ENCODE peak calls at places on chromosomes 1 and 21, in five cellular contexts. One of them, this sample, is unnamed. For H3K27me3, the result is how much of the 10 kb centered on the place peaks cover.

GRCh38 chr1:84996846-84997666 is at the start of gene MCOLN2:
- DNase-seq in heart left ventricle: peak
- DNase-seq in esophagus squamous epithelium: no peak
- DNase-seq in heart right ventricle: peak
- DNase-seq in left ventricle myocardium inferior: peak
- DNase-seq in this sample: peak

GRCh38 chr1:29782846-29783500 is 546.7 kb downstream of the PTPRU start:
- DNase-seq in heart left ventricle: no peak
- DNase-seq in esophagus squamous epithelium: no peak
- DNase-seq in heart right ventricle: no peak
- DNase-seq in left ventricle myocardium inferior: no peak
- DNase-seq in this sample: no peak

GRCh38 chr1:198291036-198291435 is 134.2 kb downstream of the NEK7 start:
- DNase-seq in heart left ventricle: no peak
- DNase-seq in esophagus squamous epithelium: no peak
- DNase-seq in heart right ventricle: no peak
- DNase-seq in left ventricle myocardium inferior: no peak
- DNase-seq in this sample: no peak

GRCh38 chr1:217090073-217090911 is 367.1 kb upstream of the ESRRG start:
- DNase-seq in heart left ventricle: peak
- DNase-seq in esophagus squamous epithelium: no peak
- DNase-seq in heart right ventricle: no peak
- DNase-seq in left ventricle myocardium inferior: peak
- DNase-seq in this sample: peak

GRCh38 chr1:105641407-105641806 is 1415.1 kb upstream of the PRMT6 start:
- DNase-seq in heart left ventricle: no peak
- DNase-seq in esophagus squamous epithelium: no peak
- DNase-seq in heart right ventricle: no peak
- DNase-seq in left ventricle myocardium inferior: no peak
- DNase-seq in this sample: no peak

GRCh38 chr1:21325231-21325718 is 35.0 kb upstream of the ECE1 start:
- DNase-seq in heart left ventricle: no peak
- DNase-seq in esophagus squamous epithelium: no peak
- DNase-seq in heart right ventricle: no peak
- DNase-seq in left ventricle myocardium inferior: no peak
- DNase-seq in this sample: no peak

GRCh38 chr1:231612393-231613089 is 14.0 kb upstream of the DISC1 start:
- DNase-seq in heart left ventricle: peak
- DNase-seq in esophagus squamous epithelium: no peak
- DNase-seq in heart right ventricle: no peak
- DNase-seq in left ventricle myocardium inferior: no peak
- DNase-seq in this sample: no peak

GRCh38 chr1:16048573-16049189 is 5.1 kb downstream of the CLCNKB start:
- DNase-seq in heart left ventricle: peak
- DNase-seq in esophagus squamous epithelium: no peak
- DNase-seq in heart right ventricle: peak
- DNase-seq in left ventricle myocardium inferior: peak
- DNase-seq in this sample: no peak

GRCh38 chr1:14538335-14538734 is 60.1 kb upstream of the KAZN start:
- DNase-seq in heart left ventricle: no peak
- DNase-seq in esophagus squamous epithelium: no peak
- DNase-seq in heart right ventricle: no peak
- DNase-seq in left ventricle myocardium inferior: no peak
- DNase-seq in this sample: no peak

GRCh38 chr1:213976665-213977485 is 10.9 kb upstream of the PROX1 start:
- DNase-seq in heart left ventricle: no peak
- DNase-seq in esophagus squamous epithelium: no peak
- DNase-seq in heart right ventricle: no peak
- DNase-seq in left ventricle myocardium inferior: no peak
- DNase-seq in this sample: no peak

GRCh38 chr21:35801388-35801787 is 258.9 kb downstream of the SETD4 start:
- DNase-seq in heart left ventricle: no peak
- DNase-seq in esophagus squamous epithelium: no peak
- DNase-seq in heart right ventricle: no peak
- DNase-seq in left ventricle myocardium inferior: no peak
- DNase-seq in this sample: no peak

GRCh38 chr1:85061711-85062424 is 13.6 kb upstream of the MCOLN3 start:
- DNase-seq in heart left ventricle: peak
- DNase-seq in esophagus squamous epithelium: peak
- DNase-seq in heart right ventricle: peak
- DNase-seq in left ventricle myocardium inferior: peak
- DNase-seq in this sample: peak

GRCh38 chr1:243264718-243265117 is 8.9 kb downstream of the SDCCAG8 start:
- DNase-seq in heart left ventricle: no peak
- DNase-seq in esophagus squamous epithelium: no peak
- DNase-seq in heart right ventricle: no peak
- DNase-seq in left ventricle myocardium inferior: no peak
- DNase-seq in this sample: no peak

GRCh38 chr1:172287207-172287606 is 133.3 kb upstream of the C1orf105 start:
- DNase-seq in heart left ventricle: peak
- DNase-seq in esophagus squamous epithelium: no peak
- DNase-seq in heart right ventricle: peak
- DNase-seq in left ventricle myocardium inferior: peak
- DNase-seq in this sample: peak

GRCh38 chr1:227901906-227902640 is 45.7 kb downstream of the WNT9A start:
- DNase-seq in heart left ventricle: peak
- DNase-seq in esophagus squamous epithelium: no peak
- DNase-seq in heart right ventricle: peak
- DNase-seq in left ventricle myocardium inferior: peak
- DNase-seq in this sample: no peak

GRCh38 chr1:246091477-246091876 is 415.6 kb downstream of the SMYD3 start:
- DNase-seq in heart left ventricle: no peak
- DNase-seq in esophagus squamous epithelium: no peak
- DNase-seq in heart right ventricle: no peak
- DNase-seq in left ventricle myocardium inferior: no peak
- DNase-seq in this sample: no peak

GRCh38 chr21:34580181-34580700 is 34.7 kb downstream of the RCAN1 start:
- DNase-seq in heart left ventricle: peak
- DNase-seq in esophagus squamous epithelium: no peak
- DNase-seq in heart right ventricle: peak
- DNase-seq in left ventricle myocardium inferior: peak
- DNase-seq in this sample: no peak

GRCh38 chr1:214579183-214579582 is 23.8 kb upstream of the CENPF start:
- DNase-seq in heart left ventricle: no peak
- DNase-seq in esophagus squamous epithelium: no peak
- DNase-seq in heart right ventricle: no peak
- DNase-seq in left ventricle myocardium inferior: no peak
- DNase-seq in this sample: no peak

GRCh38 chr1:17011439-17012307 is at the start of gene ATP13A2:
- DNase-seq in heart left ventricle: peak
- DNase-seq in esophagus squamous epithelium: no peak
- DNase-seq in heart right ventricle: peak
- DNase-seq in left ventricle myocardium inferior: peak
- DNase-seq in this sample: peak

GRCh38 chr1:83845437-83846071 is 153.4 kb downstream of the TTLL7 start:
- DNase-seq in heart left ventricle: no peak
- DNase-seq in esophagus squamous epithelium: no peak
- DNase-seq in heart right ventricle: no peak
- DNase-seq in left ventricle myocardium inferior: no peak
- DNase-seq in this sample: no peak

GRCh38 chr21:35113064-35113463 is 64.0 kb upstream of the RUNX1 start:
- DNase-seq in heart left ventricle: no peak
- DNase-seq in esophagus squamous epithelium: no peak
- DNase-seq in heart right ventricle: no peak
- DNase-seq in left ventricle myocardium inferior: no peak
- DNase-seq in this sample: no peak

GRCh38 chr21:46078984-46079356 is 18.9 kb upstream of the COL6A2 start:
- DNase-seq in heart left ventricle: peak
- DNase-seq in esophagus squamous epithelium: no peak
- DNase-seq in heart right ventricle: peak
- DNase-seq in left ventricle myocardium inferior: no peak
- DNase-seq in this sample: no peak

GRCh38 chr21:33069645-33069993 is 322 bp upstream of the OLIG1 start:
- DNase-seq in heart left ventricle: no peak
- DNase-seq in esophagus squamous epithelium: no peak
- DNase-seq in heart right ventricle: no peak
- DNase-seq in left ventricle myocardium inferior: no peak
- DNase-seq in this sample: no peak

GRCh38 chr1:174266476-174266875 is 107.2 kb downstream of the RABGAP1L start:
- DNase-seq in heart left ventricle: no peak
- DNase-seq in esophagus squamous epithelium: no peak
- DNase-seq in heart right ventricle: no peak
- DNase-seq in left ventricle myocardium inferior: no peak
- DNase-seq in this sample: no peak

GRCh38 chr1:212928323-212929281 is 21.7 kb upstream of the VASH2 start:
- DNase-seq in heart left ventricle: no peak
- DNase-seq in esophagus squamous epithelium: no peak
- DNase-seq in heart right ventricle: no peak
- DNase-seq in left ventricle myocardium inferior: no peak
- DNase-seq in this sample: no peak

GRCh38 chr1:199020904-199021303 is 382.1 kb downstream of the PTPRC start:
- DNase-seq in heart left ventricle: no peak
- DNase-seq in esophagus squamous epithelium: no peak
- DNase-seq in heart right ventricle: no peak
- DNase-seq in left ventricle myocardium inferior: no peak
- DNase-seq in this sample: no peak

GRCh38 chr1:30473920-30474817 is 249.2 kb downstream of the MATN1 start:
- DNase-seq in heart left ventricle: no peak
- DNase-seq in esophagus squamous epithelium: no peak
- DNase-seq in heart right ventricle: no peak
- DNase-seq in left ventricle myocardium inferior: no peak
- DNase-seq in this sample: no peak

GRCh38 chr1:1085911-1086841 is 12.1 kb upstream of the RNF223 start:
- DNase-seq in heart left ventricle: no peak
- DNase-seq in esophagus squamous epithelium: no peak
- DNase-seq in heart right ventricle: no peak
- DNase-seq in left ventricle myocardium inferior: no peak
- DNase-seq in this sample: peak

GRCh38 chr1:169105434-169106094 is 926 bp upstream of the ATP1B1 start:
- DNase-seq in heart left ventricle: peak
- DNase-seq in esophagus squamous epithelium: no peak
- DNase-seq in heart right ventricle: peak
- DNase-seq in left ventricle myocardium inferior: peak
- DNase-seq in this sample: peak

DNA sequence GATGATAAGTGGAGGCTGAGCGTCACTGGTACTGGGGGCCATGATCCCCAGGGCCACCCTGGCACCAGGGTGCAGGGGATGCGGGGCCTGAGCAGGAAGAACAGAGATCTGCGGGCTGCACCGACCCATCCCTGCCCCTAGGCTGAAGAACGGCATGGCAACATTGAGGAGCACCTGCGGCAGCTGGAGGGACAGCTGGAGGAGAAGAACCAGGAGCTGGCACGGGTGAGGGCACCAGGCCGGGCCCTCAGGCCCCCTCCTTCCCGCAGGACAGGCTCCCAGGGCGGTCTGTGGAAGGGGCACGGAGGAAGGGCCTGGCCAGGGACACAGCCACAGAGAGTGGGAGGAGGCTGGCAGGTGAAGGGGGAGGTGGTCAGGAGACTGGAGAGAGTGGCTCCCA is 21.8 kb downstream of the PPFIA4 start:
- DNase-seq in heart left ventricle: no peak
- DNase-seq in esophagus squamous epithelium: no peak
- DNase-seq in heart right ventricle: no peak
- DNase-seq in left ventricle myocardium inferior: no peak
- DNase-seq in this sample: no peak
- TF ChIP-seq CTCF in heart left ventricle: no peak
- TF ChIP-seq CTCF in esophagus squamous epithelium: no peak
- TF ChIP-seq CTCF in heart right ventricle: no peak
- TF ChIP-seq CTCF in left ventricle myocardium inferior: no peak
- TF ChIP-seq CTCF in this sample: no peak

DNA sequence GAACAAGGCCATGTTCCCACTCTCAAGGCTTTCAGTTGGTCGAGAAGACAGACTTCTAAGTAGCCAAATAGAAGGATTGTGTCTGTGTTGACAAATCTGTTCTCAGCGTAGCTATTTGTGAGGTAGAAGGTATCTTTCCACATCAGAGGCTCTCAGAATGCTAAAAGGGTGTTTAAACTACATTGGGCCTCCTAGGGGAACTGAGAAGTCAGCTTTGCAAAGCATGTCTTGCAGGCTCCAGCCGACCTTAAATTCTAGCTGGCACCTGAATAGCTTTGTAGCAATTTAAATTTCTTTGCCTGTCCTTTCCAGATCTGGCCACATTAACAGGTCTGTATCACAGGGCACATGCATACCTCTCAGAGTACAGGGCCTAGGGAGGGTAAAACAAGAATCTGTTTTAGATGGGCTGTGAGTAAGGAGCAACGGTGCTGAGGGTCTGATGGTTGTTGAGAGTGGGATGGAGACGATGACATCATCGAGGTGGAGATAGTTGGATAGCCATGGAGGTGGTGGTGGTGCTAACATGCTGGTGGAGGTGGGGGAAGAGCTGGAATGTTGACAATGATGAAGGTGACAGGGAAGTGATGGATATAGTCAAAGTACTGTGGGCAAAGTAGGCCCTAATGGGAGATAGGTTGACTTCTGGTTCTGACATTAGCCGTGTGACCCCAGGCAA is 17.0 kb upstream of the DMBX1 start:
- DNase-seq in heart left ventricle: no peak
- DNase-seq in esophagus squamous epithelium: no peak
- DNase-seq in heart right ventricle: no peak
- DNase-seq in left ventricle myocardium inferior: no peak
- DNase-seq in this sample: no peak
- H3K27me3 ChIP-seq in heart left ventricle: under half
- H3K27me3 ChIP-seq in esophagus squamous epithelium: half or more
- H3K27me3 ChIP-seq in heart right ventricle: half or more
- H3K27me3 ChIP-seq in left ventricle myocardium inferior: half or more
- H3K27me3 ChIP-seq in this sample: under half

GRCh38 chr1:31795801-31796621 is 19.8 kb downstream of the SPOCD1 start:
- DNase-seq in heart left ventricle: peak
- DNase-seq in esophagus squamous epithelium: no peak
- DNase-seq in heart right ventricle: no peak
- DNase-seq in left ventricle myocardium inferior: no peak
- DNase-seq in this sample: peak
- H3K4me3 ChIP-seq in heart left ventricle: no peak
- H3K4me3 ChIP-seq in esophagus squamous epithelium: no peak
- H3K4me3 ChIP-seq in heart right ventricle: no peak
- H3K4me3 ChIP-seq in left ventricle myocardium inferior: no peak
- H3K4me3 ChIP-seq in this sample: no peak

GRCh38 chr1:108617008-108617723 is 43.7 kb downstream of the HENMT1 start:
- DNase-seq in heart left ventricle: no peak
- DNase-seq in esophagus squamous epithelium: no peak
- DNase-seq in heart right ventricle: no peak
- DNase-seq in left ventricle myocardium inferior: no peak
- DNase-seq in this sample: no peak
- TF ChIP-seq CTCF in heart left ventricle: no peak
- TF ChIP-seq CTCF in esophagus squamous epithelium: no peak
- TF ChIP-seq CTCF in heart right ventricle: no peak
- TF ChIP-seq CTCF in left ventricle myocardium inferior: no peak
- TF ChIP-seq CTCF in this sample: no peak

DNA sequence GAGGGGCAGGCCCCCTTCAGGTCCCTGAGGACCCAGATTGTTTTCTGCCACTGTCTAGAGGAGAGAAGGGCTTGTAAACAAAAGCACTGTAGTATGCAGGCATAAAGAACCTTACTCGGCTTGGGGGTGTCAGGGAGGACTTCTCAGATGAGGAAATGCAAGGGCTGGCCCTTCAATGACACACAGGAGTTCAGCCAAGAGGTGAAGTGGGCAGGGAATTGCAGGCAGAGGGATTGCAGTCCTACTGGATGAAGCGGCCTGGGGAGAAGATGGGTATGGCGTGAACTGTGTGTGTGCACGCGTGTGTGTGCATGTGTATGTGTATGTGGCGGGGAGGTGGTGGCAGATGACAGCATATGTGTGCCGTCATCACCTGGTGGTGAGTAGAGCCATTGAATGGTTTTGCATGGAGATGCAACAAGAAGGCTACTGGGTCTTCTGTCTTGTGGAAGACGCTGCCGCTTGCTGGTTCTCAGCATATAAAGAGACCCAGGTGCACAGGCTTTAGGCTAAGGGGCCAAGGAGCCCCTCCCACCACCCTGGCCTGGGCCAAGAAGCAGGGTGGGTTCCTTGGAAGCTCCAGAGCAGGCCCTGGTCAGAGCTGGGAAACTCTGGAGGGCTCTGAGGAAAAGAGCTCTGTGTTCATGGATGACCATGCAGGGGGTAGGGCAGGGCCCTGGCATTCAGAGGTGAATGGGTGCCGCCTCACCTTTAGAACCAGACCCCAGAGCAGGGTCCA is 4.0 kb upstream of the EPS8L3 start:
- DNase-seq in heart left ventricle: peak
- DNase-seq in esophagus squamous epithelium: no peak
- DNase-seq in heart right ventricle: peak
- DNase-seq in left ventricle myocardium inferior: peak
- DNase-seq in this sample: no peak
- H3K27me3 ChIP-seq in heart left ventricle: under half
- H3K27me3 ChIP-seq in esophagus squamous epithelium: under half
- H3K27me3 ChIP-seq in heart right ventricle: under half
- H3K27me3 ChIP-seq in left ventricle myocardium inferior: under half
- H3K27me3 ChIP-seq in this sample: under half